ENCODE peak calls at places on chromosomes 11 and 22, in six cellular contexts. C, U, Y, G, O and R are unnamed samples.
A peak's percentile ranks its signal among the peaks of the same experiment; 100 is the strongest.

GRCh38 chr22:38314992-38315800 is 2.0 kb downstream of the CSNK1E start:
- DNase-seq in C (no peak), U (no peak), Y (no peak), G (no peak), O (no peak), R (no peak)

GRCh38 chr22:46119729-46120419 is 30.5 kb upstream of the PPARA start:
- DNase-seq in C (no peak), U (no peak), Y (no peak), G (no peak), O (no peak), R (peak; percentile 45)

GRCh38 chr22:36737776-36738175 is 34.2 kb upstream of the CACNG2 start:
- DNase-seq in C (no peak), U (no peak), Y (no peak), G (no peak), O (no peak), R (no peak)

GRCh38 chr11:117438371-117439000 is 110.8 kb downstream of the CEP164 start:
- DNase-seq in C (no peak), U (no peak), Y (no peak), G (no peak), O (no peak), R (no peak)

GRCh38 chr22:18952022-18952421 is 15.9 kb upstream of the PRODH start:
- DNase-seq in C (no peak), U (no peak), Y (no peak), G (no peak), O (no peak), R (no peak)

GRCh38 chr11:35590412-35590811 is 27.8 kb upstream of the FJX1 start:
- DNase-seq in C (no peak), U (no peak), Y (no peak), G (no peak), O (no peak), R (no peak)

GRCh38 chr11:64088159-64089026 is 52.7 kb downstream of the FLRT1 start:
- DNase-seq in C (peak; percentile 53), U (no peak), Y (peak; percentile 45), G (peak; percentile 6), O (no peak), R (peak; percentile 86)

GRCh38 chr22:43698403-43698802 is 113.7 kb downstream of the EFCAB6 start:
- DNase-seq in C (no peak), U (no peak), Y (no peak), G (no peak), O (no peak), R (no peak)

GRCh38 chr22:41822289-41823057 is 10.4 kb upstream of the SREBF2 start:
- DNase-seq in C (peak; percentile 67), U (peak; percentile 45), Y (peak; percentile 62), G (peak; percentile 62), O (peak; percentile 33), R (peak; percentile 79)

GRCh38 chr11:88484873-88485621 is 147.5 kb upstream of the CTSC start:
- DNase-seq in C (peak; percentile 36), U (peak; percentile 37), Y (peak; percentile 50), G (peak; percentile 45), O (peak; percentile 15), R (peak; percentile 81)

GRCh38 chr22:39292002-39292401 is 27.4 kb downstream of the RPL3 start:
- DNase-seq in C (no peak), U (no peak), Y (no peak), G (no peak), O (no peak), R (no peak)

GRCh38 chr11:2298795-2299747 is 2.6 kb downstream of the C11orf21 start:
- DNase-seq in C (peak; percentile 57), U (peak; percentile 62), Y (peak; percentile 63), G (no peak), O (no peak), R (peak; percentile 75)

GRCh38 chr11:118638726-118639125 is 31.3 kb downstream of the PHLDB1 start:
- DNase-seq in C (no peak), U (no peak), Y (no peak), G (no peak), O (no peak), R (no peak)

GRCh38 chr22:37752189-37753061 is 55.3 kb upstream of the GCAT start:
- DNase-seq in C (peak; percentile 64), U (peak; percentile 94), Y (peak; percentile 73), G (peak; percentile 92), O (peak; percentile 58), R (no peak)

GRCh38 chr11:86089659-86090058 is 20.8 kb upstream of the PICALM start:
- DNase-seq in C (no peak), U (peak; percentile 63), Y (no peak), G (no peak), O (no peak), R (no peak)

GRCh38 chr11:108414958-108415357 is 52.4 kb downstream of the C11orf65 start:
- DNase-seq in C (no peak), U (no peak), Y (no peak), G (no peak), O (no peak), R (no peak)

GRCh38 chr11:9688716-9689511 is 25.0 kb downstream of the SWAP70 start:
- DNase-seq in C (no peak), U (peak; percentile 55), Y (no peak), G (no peak), O (peak; percentile 78), R (no peak)

GRCh38 chr11:67178421-67178820 is 59.4 kb downstream of the KDM2A start:
- DNase-seq in C (no peak), U (no peak), Y (no peak), G (no peak), O (no peak), R (no peak)

GRCh38 chr22:24225044-24225601 is 19.8 kb downstream of the GGT5 start:
- DNase-seq in C (no peak), U (peak; percentile 9), Y (no peak), G (no peak), O (no peak), R (no peak)

GRCh38 chr11:73307323-73308002 is 613 bp upstream of the ARHGEF17 start:
- DNase-seq in C (peak; percentile 98), U (peak; percentile 97), Y (peak; percentile 95), G (peak; percentile 95), O (peak; percentile 84), R (peak; percentile 99)

GRCh38 chr11:12467610-12468009 is 90.2 kb downstream of the PARVA start:
- DNase-seq in C (no peak), U (no peak), Y (no peak), G (no peak), O (no peak), R (no peak)

GRCh38 chr11:65934014-65934413 is 11.3 kb upstream of the TSGA10IP start:
- DNase-seq in C (no peak), U (no peak), Y (no peak), G (no peak), O (no peak), R (no peak)

GRCh38 chr11:120108154-120108784 is 29.6 kb downstream of the TRIM29 start:
- DNase-seq in C (peak; percentile 84), U (peak; percentile 95), Y (peak; percentile 14), G (no peak), O (peak; percentile 56), R (peak; percentile 89)

GRCh38 chr11:59187587-59187986 is 15.7 kb downstream of the DTX4 start:
- DNase-seq in C (no peak), U (no peak), Y (no peak), G (no peak), O (no peak), R (no peak)

GRCh38 chr11:61686469-61686868 is 6.3 kb downstream of the DAGLA start:
- DNase-seq in C (no peak), U (no peak), Y (no peak), G (no peak), O (no peak), R (no peak)

GRCh38 chr11:61687420-61687819 is 7.2 kb downstream of the DAGLA start:
- DNase-seq in C (no peak), U (no peak), Y (no peak), G (no peak), O (no peak), R (no peak)

GRCh38 chr11:61684870-61685610 is 4.8 kb downstream of the DAGLA start:
- DNase-seq in C (no peak), U (no peak), Y (no peak), G (no peak), O (no peak), R (no peak)

GRCh38 chr11:61683961-61684869 is 4.0 kb downstream of the DAGLA start:
- DNase-seq in C (no peak), U (no peak), Y (no peak), G (no peak), O (no peak), R (no peak)

GRCh38 chr11:61685611-61685955 is 5.4 kb downstream of the DAGLA start:
- DNase-seq in C (no peak), U (no peak), Y (no peak), G (no peak), O (no peak), R (no peak)
- TF ChIP-seq REST in C (no peak), U (no peak), Y (no peak), G (no peak), O (no peak), R (no peak)

DNA sequence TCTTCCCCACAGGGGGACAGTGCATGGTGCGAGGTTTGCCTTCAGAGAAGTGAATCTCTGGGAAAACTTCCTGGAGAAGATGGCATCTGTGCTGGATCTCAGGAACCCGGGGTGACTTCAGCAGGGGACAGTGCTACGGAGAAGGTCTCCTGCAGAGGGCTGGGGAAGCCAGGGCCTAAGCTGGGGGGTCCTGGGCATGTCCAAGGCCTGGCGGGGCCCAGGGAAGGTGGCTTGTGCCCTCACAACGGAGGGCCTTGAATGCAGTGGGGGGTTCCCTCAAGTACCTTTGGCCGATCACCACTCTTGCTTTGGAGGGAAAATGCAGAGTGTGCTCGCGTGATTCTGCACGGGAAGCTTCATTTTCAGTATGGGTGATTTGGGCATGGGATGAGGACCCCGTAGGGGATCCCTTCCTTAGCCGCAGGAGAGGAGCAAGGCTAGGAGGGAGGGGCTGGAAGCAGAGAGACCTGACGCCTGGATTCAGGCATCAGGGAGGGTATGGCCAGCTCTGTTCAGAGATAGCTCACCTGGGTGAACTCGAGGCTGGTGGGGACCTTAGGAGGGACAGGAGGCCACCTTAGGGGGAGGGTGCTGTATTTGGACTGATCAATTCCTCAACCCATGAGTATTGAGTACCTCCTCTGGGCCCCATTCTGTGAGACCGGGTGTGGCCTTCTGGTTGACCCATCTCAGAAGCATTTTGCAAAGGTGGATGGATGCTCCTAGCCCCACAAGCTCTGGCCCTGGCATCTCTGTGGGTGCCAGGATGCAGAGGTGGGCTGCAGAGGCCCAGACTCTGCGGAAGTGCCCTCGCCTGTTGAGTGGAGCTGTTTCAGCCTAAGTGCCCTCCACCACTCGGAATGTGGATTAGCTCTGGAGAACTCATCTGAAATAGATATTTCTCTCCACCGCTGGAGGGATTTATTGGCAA is 529.4 kb downstream of the TBC1D22A start:
- DNase-seq in C (no peak), U (no peak), Y (no peak), G (no peak), O (no peak), R (no peak)
- TF ChIP-seq REST in C (no peak), U (no peak), Y (no peak), G (no peak), O (no peak), R (no peak)

DNA sequence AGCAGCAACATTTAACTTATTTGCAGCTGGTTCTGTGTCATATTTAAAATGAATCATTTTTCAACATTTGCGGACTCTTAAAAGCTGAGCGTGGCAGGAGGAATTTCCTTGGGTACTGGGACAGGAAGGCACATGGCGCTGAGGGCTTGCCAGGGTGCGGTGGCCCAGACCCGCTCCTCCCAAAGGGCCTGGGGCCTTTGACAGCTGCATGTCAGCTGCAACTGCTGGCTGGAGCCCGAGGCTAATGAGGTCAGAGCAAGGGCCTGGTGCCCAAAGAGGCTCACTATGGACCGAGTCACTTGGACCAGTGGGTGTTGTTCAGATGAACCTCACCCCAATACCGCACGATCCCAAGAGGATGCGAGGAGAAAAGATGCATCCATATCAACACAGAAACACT is 326.9 kb downstream of the CTTN start:
- DNase-seq in C (no peak), U (no peak), Y (no peak), G (no peak), O (no peak), R (no peak)
- TF ChIP-seq REST in C (no peak), U (no peak), Y (no peak), G (no peak), O (no peak), R (no peak)

GRCh38 chr11:106765849-106766248 is 252.4 kb downstream of the GUCY1A2 start:
- DNase-seq in C (no peak), U (no peak), Y (no peak), G (no peak), O (no peak), R (peak; percentile 10)
- TF ChIP-seq REST in C (no peak), U (no peak), Y (no peak), G (no peak), O (no peak), R (no peak)